ENCODE peak calls at places on chromosomes 4 and X, in ten cellular contexts. H is heart left ventricle, R is stomach, X is astrocyte, P is left ventricle myocardium inferior, Q is fibroblast of lung, B is left lung, L is upper lobe of right lung, K is hepatocyte, J is tibial nerve. F is an unnamed sample.

GRCh38 chrX:50638123-50638522 is 167.5 kb upstream of the DGKK start:
- DNase-seq in H (peak; percentile 80), R (no peak), X (no peak), P (peak; percentile 60), Q (peak; percentile 0), B (no peak), L (peak; percentile 63), K (no peak), J (no peak), F (no peak)

GRCh38 chr4:89929425-89930272 is 35.0 kb downstream of the MMRN1 start:
- DNase-seq in H (no peak), R (no peak), X (no peak), P (no peak), Q (peak; percentile 20), B (no peak), L (no peak), K (no peak), J (no peak), F (no peak)

GRCh38 chr4:94488667-94489066 is 36.9 kb downstream of the PDLIM5 start:
- DNase-seq in H (no peak), R (no peak), X (peak; percentile 80), P (no peak), Q (no peak), B (no peak), L (no peak), K (no peak), J (no peak), F (no peak)

GRCh38 chr4:105092768-105093167 is 53.9 kb upstream of the TET2 start:
- DNase-seq in H (no peak), R (no peak), X (peak; percentile 46), P (no peak), Q (no peak), B (no peak), L (no peak), K (no peak), J (no peak), F (no peak)

GRCh38 chr4:75639124-75639695 is 8.9 kb upstream of the CDKL2 start:
- DNase-seq in H (no peak), R (no peak), X (no peak), P (no peak), Q (no peak), B (peak; percentile 56), L (peak; percentile 81), K (no peak), J (no peak), F (no peak)

GRCh38 chr4:186161138-186161537 is 30.2 kb upstream of the CYP4V2 start:
- DNase-seq in H (no peak), R (no peak), X (no peak), P (no peak), Q (no peak), B (no peak), L (no peak), K (peak; percentile 3), J (no peak), F (no peak)

GRCh38 chr4:66574145-66574978 is 904.1 kb upstream of the EPHA5 start:
- DNase-seq in H (no peak), R (no peak), X (peak; percentile 95), P (no peak), Q (peak; percentile 53), B (no peak), L (no peak), K (peak; percentile 22), J (no peak), F (no peak)

GRCh38 chr4:147518846-147519767 is 38.2 kb downstream of the EDNRA start:
- DNase-seq in H (no peak), R (peak; percentile 68), X (peak; percentile 73), P (no peak), Q (peak; percentile 89), B (peak; percentile 45), L (no peak), K (peak; percentile 77), J (no peak), F (no peak)

GRCh38 chrX:13790206-13791131 is 26.4 kb downstream of the GPM6B start:
- DNase-seq in H (no peak), R (no peak), X (no peak), P (no peak), Q (peak; percentile 25), B (no peak), L (no peak), K (no peak), J (no peak), F (no peak)

GRCh38 chrX:76195579-76195978 is 22.7 kb downstream of the PBDC1 start:
- DNase-seq in H (no peak), R (no peak), X (no peak), P (no peak), Q (no peak), B (no peak), L (no peak), K (no peak), J (no peak), F (no peak)

GRCh38 chr4:139595989-139596679 is 40.1 kb upstream of the SETD7 start:
- DNase-seq in H (no peak), R (no peak), X (peak; percentile 34), P (no peak), Q (peak; percentile 78), B (no peak), L (no peak), K (no peak), J (peak; percentile 30), F (no peak)

GRCh38 chr4:144557404-144557803 is 88.6 kb upstream of the HHIP start:
- DNase-seq in H (no peak), R (no peak), X (no peak), P (no peak), Q (peak; percentile 47), B (no peak), L (no peak), K (no peak), J (no peak), F (no peak)
- TF ChIP-seq CTCF in H (no peak), R (no peak), X (no peak), P (no peak), Q (no peak), B (no peak), L (no peak), K (no peak), J (no peak), F (no peak)

GRCh38 chr4:155687380-155687982 is 20.8 kb downstream of the GUCY1A1 start:
- DNase-seq in H (no peak), R (no peak), X (no peak), P (no peak), Q (no peak), B (no peak), L (no peak), K (no peak), J (no peak), F (no peak)

GRCh38 chr4:155692990-155693659 is 26.5 kb downstream of the GUCY1A1 start:
- DNase-seq in H (no peak), R (no peak), X (no peak), P (no peak), Q (no peak), B (no peak), L (no peak), K (no peak), J (no peak), F (no peak)

GRCh38 chr4:155692361-155692760 is 25.7 kb downstream of the GUCY1A1 start:
- DNase-seq in H (no peak), R (no peak), X (no peak), P (no peak), Q (no peak), B (no peak), L (no peak), K (no peak), J (no peak), F (no peak)

GRCh38 chr4:155688211-155688610 is 21.6 kb downstream of the GUCY1A1 start:
- DNase-seq in H (no peak), R (no peak), X (no peak), P (no peak), Q (no peak), B (no peak), L (no peak), K (no peak), J (no peak), F (no peak)

DNA sequence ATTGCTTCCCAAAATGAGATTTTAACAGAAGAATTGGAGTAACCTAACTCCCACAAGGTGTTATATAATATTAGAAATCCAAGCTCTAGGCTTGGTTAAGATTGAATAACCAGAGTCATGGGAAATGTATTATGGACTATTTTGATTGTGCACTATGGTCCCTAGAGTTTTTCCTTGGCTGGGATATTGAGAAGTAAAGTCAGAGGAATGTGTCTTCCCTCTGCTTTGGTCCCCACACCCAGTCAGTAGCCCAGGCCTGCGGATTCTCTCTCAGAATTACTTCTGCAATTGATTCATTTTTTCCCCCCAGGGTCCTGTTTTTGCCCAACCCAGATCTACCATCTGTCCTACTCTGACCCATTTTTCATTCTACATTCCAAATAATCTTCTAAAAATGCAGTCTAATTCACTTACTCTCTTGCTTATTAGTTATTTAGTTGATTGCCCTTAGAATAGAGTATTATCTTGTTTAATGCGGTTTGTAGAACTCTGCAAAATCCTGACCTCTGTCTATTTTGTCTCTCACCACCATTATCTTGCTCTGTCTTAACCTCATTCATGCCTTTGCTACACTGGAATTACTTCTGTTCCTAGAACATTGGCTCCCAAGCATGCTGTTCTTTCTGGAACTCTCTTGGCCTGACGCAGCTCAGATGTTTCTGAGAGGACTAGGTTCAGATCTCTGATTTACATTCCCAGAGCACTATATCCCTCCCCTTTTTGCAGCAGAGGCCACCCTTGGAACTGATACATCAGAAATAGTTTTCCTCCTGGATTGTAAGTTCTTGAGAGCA is 23.6 kb downstream of the GUCY1A1 start:
- DNase-seq in H (no peak), R (no peak), X (no peak), P (no peak), Q (no peak), B (no peak), L (no peak), K (no peak), J (no peak), F (no peak)
- H3K4me1 ChIP-seq in H (peaks cover 78% of the 10 kb centered on the region), R (no peaks in the 10 kb centered on the region), X (no peaks in the 10 kb centered on the region), P (peaks cover 84% of the 10 kb centered on the region), Q (no peaks in the 10 kb centered on the region), B (peaks cover 6% of the 10 kb centered on the region), L (peaks cover 25% of the 10 kb centered on the region), K (peaks cover 4% of the 10 kb centered on the region), J (peaks cover 3% of the 10 kb centered on the region), F (peaks cover 3% of the 10 kb centered on the region)

GRCh38 chrX:15501506-15501905 is 899 bp downstream of the BMX start:
- DNase-seq in H (no peak), R (no peak), X (no peak), P (no peak), Q (no peak), B (no peak), L (no peak), K (no peak), J (no peak), F (no peak)
- H3K27me3 ChIP-seq in H (no peaks in the 10 kb centered on the region), R (peaks cover 8% of the 10 kb centered on the region), X (peaks cover 2% of the 10 kb centered on the region), P (no peaks in the 10 kb centered on the region), Q (no peaks in the 10 kb centered on the region), B (no peaks in the 10 kb centered on the region), L (no peaks in the 10 kb centered on the region), K (no peaks in the 10 kb centered on the region), J (peaks cover 25% of the 10 kb centered on the region), F (no peaks in the 10 kb centered on the region)

GRCh38 chr4:154332681-154333421 is 158.7 kb downstream of the DCHS2 start:
- DNase-seq in H (peak; percentile 57), R (no peak), X (no peak), P (no peak), Q (peak; percentile 20), B (peak; percentile 31), L (no peak), K (peak; percentile 80), J (no peak), F (no peak)

GRCh38 chr4:154329939-154330338 is 161.7 kb downstream of the DCHS2 start:
- DNase-seq in H (no peak), R (no peak), X (no peak), P (no peak), Q (peak; percentile 85), B (no peak), L (no peak), K (peak; percentile 40), J (no peak), F (no peak)

GRCh38 chr4:154328030-154328429 is 163.6 kb downstream of the DCHS2 start:
- DNase-seq in H (no peak), R (no peak), X (no peak), P (no peak), Q (no peak), B (no peak), L (no peak), K (no peak), J (no peak), F (no peak)

GRCh38 chr4:154329268-154329858 is 162.2 kb downstream of the DCHS2 start:
- DNase-seq in H (peak; percentile 47), R (no peak), X (peak; percentile 1), P (no peak), Q (peak; percentile 49), B (no peak), L (no peak), K (peak; percentile 48), J (no peak), F (no peak)
- TF ChIP-seq CTCF in H (no peak), R (no peak), X (peak; percentile 40), P (peak; percentile 35), Q (no peak), B (peak; percentile 29), L (peak; percentile 28), K (peak; percentile 57), J (peak; percentile 27), F (peak; percentile 21)